ENCODE peak calls at places on chromosomes 13 and 19, in ten cellular contexts. Q is stimulated activated CD8-positive, alpha-beta memory T cell treated with anti-CD3 and anti-CD28 coated beads, Interleukin-7, amount 100 ng/mL, for 1 hour; P is SK-N-DZ; A is activated naive CD8-positive, alpha-beta T cell treated with anti-CD3 and anti-CD28 coated beads for 36 hours; H is GM12865; Y is heart right ventricle; I is SJSA1; J is brain pericyte; U is spleen; D is iPS-NIHi11. O is an unnamed sample.
A peak's percentile ranks its signal among the peaks of the same experiment; 100 is the strongest.

GRCh38 chr13:40518481-40518882 is 148.0 kb downstream of the FOXO1 start:
- DNase-seq in Y (no peak), A (peak; percentile 85), U (no peak), Q (no peak), D (no peak), H (peak; percentile 83), I (no peak), P (no peak), J (no peak), O (no peak)

GRCh38 chr19:31285744-31286143 is 63.5 kb downstream of the TSHZ3 start:
- DNase-seq in D (no peak), I (no peak), A (no peak), U (peak; percentile 37), P (no peak), Q (no peak), J (no peak), H (no peak), Y (no peak), O (no peak)

GRCh38 chr19:39677931-39678889 is 22.5 kb downstream of the LGALS16 start:
- DNase-seq in Q (no peak), U (no peak), Y (no peak), A (no peak), D (no peak), I (no peak), H (peak; percentile 53), P (no peak), J (no peak), O (no peak)

GRCh38 chr19:3304871-3305423 is 61.4 kb upstream of the NFIC start:
- DNase-seq in J (peak; percentile 17), A (peak; percentile 73), Y (peak; percentile 67), U (peak; percentile 86), D (peak; percentile 73), Q (peak; percentile 69), I (peak; percentile 66), P (peak; percentile 64), H (peak; percentile 75), O (peak; percentile 31)

GRCh38 chr13:92589955-92590354 is 636.7 kb upstream of the GPC6 start:
- DNase-seq in Q (no peak), A (no peak), H (no peak), P (no peak), Y (no peak), I (no peak), U (no peak), J (no peak), D (no peak), O (no peak)

GRCh38 chr13:31485183-31485582 is 254.1 kb upstream of the RXFP2 start:
- DNase-seq in Q (no peak), I (no peak), D (no peak), J (no peak), Y (no peak), U (no peak), P (no peak), A (no peak), H (no peak), O (no peak)

GRCh38 chr19:38704488-38705026 is 39.7 kb downstream of the CAPN12 start:
- DNase-seq in A (no peak), P (no peak), D (no peak), U (no peak), Q (no peak), J (no peak), Y (no peak), H (no peak), I (no peak), O (no peak)

GRCh38 chr19:45577111-45577905 is 7.3 kb downstream of the OPA3 start:
- DNase-seq in P (no peak), A (no peak), Q (no peak), I (peak; percentile 74), U (no peak), D (no peak), H (peak; percentile 52), Y (no peak), J (peak; percentile 55), O (peak; percentile 52)

GRCh38 chr19:19514215-19514633 is 1.1 kb downstream of the TSSK6 start:
- DNase-seq in Q (no peak), D (no peak), Y (peak; percentile 85), H (no peak), A (peak; percentile 28), J (no peak), U (peak; percentile 82), I (no peak), P (no peak), O (no peak)